ENCODE peak calls at places on chromosomes 12 and 14, in ten cellular contexts. H, Q, U, V, T, A, G, W, F and Y are unnamed samples.
A peak's percentile ranks its signal among the peaks of the same experiment; 100 is the strongest.

GRCh38 chr14:105026033-105026785 is 5.3 kb upstream of the CDCA4 start:
- DNase-seq in H (no peak), Q (no peak), U (no peak), V (no peak), T (no peak), A (no peak), G (no peak), W (no peak), F (no peak), Y (peak; percentile 70)

GRCh38 chr12:1747609-1748008 is 56.7 kb downstream of the ADIPOR2 start:
- DNase-seq in H (no peak), Q (no peak), U (no peak), V (no peak), T (no peak), A (no peak), G (no peak), W (no peak), F (no peak), Y (no peak)

GRCh38 chr14:94165744-94166143 is 8.4 kb upstream of the PPP4R4 start:
- DNase-seq in H (no peak), Q (no peak), U (no peak), V (no peak), T (no peak), A (no peak), G (no peak), W (no peak), F (no peak), Y (no peak)

GRCh38 chr12:27333311-27334009 is 824 bp downstream of the BMAL2 start:
- DNase-seq in H (peak; percentile 40), Q (no peak), U (peak; percentile 70), V (no peak), T (peak; percentile 89), A (no peak), G (peak; percentile 71), W (no peak), F (no peak), Y (no peak)

GRCh38 chr12:125540580-125541204 is 475.5 kb downstream of the AACS start:
- DNase-seq in H (no peak), Q (no peak), U (no peak), V (no peak), T (no peak), A (no peak), G (no peak), W (no peak), F (no peak), Y (no peak)

GRCh38 chr12:51777973-51778372 is 70.5 kb downstream of the FIGNL2 start:
- DNase-seq in H (no peak), Q (no peak), U (no peak), V (no peak), T (no peak), A (no peak), G (no peak), W (no peak), F (no peak), Y (no peak)

GRCh38 chr14:100443643-100444042 is 120.5 kb downstream of the SLC25A47 start:
- DNase-seq in H (no peak), Q (no peak), U (no peak), V (peak; percentile 29), T (no peak), A (no peak), G (no peak), W (no peak), F (no peak), Y (peak; percentile 41)

GRCh38 chr12:121776190-121777098 is 17.0 kb downstream of the RHOF start:
- DNase-seq in H (peak; percentile 89), Q (peak; percentile 72), U (peak; percentile 92), V (no peak), T (peak; percentile 98), A (no peak), G (peak; percentile 85), W (no peak), F (peak; percentile 94), Y (peak; percentile 44)

GRCh38 chr12:118098911-118099671 is 4.7 kb downstream of the VSIG10 start:
- DNase-seq in H (peak; percentile 59), Q (no peak), U (no peak), V (no peak), T (no peak), A (no peak), G (no peak), W (no peak), F (no peak), Y (no peak)

GRCh38 chr12:50213439-50213838 is 46.3 kb upstream of the CERS5 start:
- DNase-seq in H (no peak), Q (no peak), U (no peak), V (no peak), T (no peak), A (no peak), G (no peak), W (no peak), F (no peak), Y (no peak)

GRCh38 chr14:73961192-73961591 is 11.1 kb downstream of the COQ6 start:
- DNase-seq in H (no peak), Q (no peak), U (no peak), V (no peak), T (no peak), A (no peak), G (no peak), W (no peak), F (no peak), Y (no peak)

GRCh38 chr12:63845726-63846125 is 1.2 kb downstream of the SRGAP1 start:
- DNase-seq in H (peak; percentile 30), Q (no peak), U (no peak), V (no peak), T (no peak), A (no peak), G (no peak), W (peak; percentile 18), F (no peak), Y (peak; percentile 54)

GRCh38 chr14:88195676-88196075 is 127.4 kb downstream of the KCNK10 start:
- DNase-seq in H (no peak), Q (no peak), U (no peak), V (no peak), T (no peak), A (no peak), G (no peak), W (no peak), F (no peak), Y (no peak)

GRCh38 chr12:132827763-132828703 is 636 bp downstream of the GOLGA3 start:
- DNase-seq in H (peak; percentile 77), Q (no peak), U (no peak), V (no peak), T (peak; percentile 89), A (peak; percentile 25), G (peak; percentile 54), W (peak; percentile 48), F (no peak), Y (peak; percentile 84)

GRCh38 chr14:20376071-20376588 is 32.7 kb downstream of the PARP2 start:
- DNase-seq in H (peak; percentile 78), Q (no peak), U (no peak), V (no peak), T (no peak), A (no peak), G (peak; percentile 39), W (no peak), F (no peak), Y (no peak)

GRCh38 chr14:22671622-22672021 is 27.5 kb upstream of the OR6J1 start:
- DNase-seq in H (no peak), Q (no peak), U (no peak), V (no peak), T (no peak), A (no peak), G (no peak), W (no peak), F (no peak), Y (no peak)

GRCh38 chr12:46524778-46525177 is 152.2 kb upstream of the SLC38A2 start:
- DNase-seq in H (peak; percentile 75), Q (peak; percentile 54), U (peak; percentile 88), V (no peak), T (no peak), A (peak; percentile 49), G (no peak), W (no peak), F (no peak), Y (peak; percentile 92)

GRCh38 chr12:47905313-47905730 is 528 bp upstream of the VDR start:
- DNase-seq in H (peak; percentile 84), Q (peak; percentile 23), U (peak; percentile 74), V (no peak), T (peak; percentile 91), A (peak; percentile 74), G (peak; percentile 76), W (no peak), F (no peak), Y (no peak)

GRCh38 chr12:6927999-6928702 is 392 bp downstream of the ATN1 start:
- DNase-seq in H (no peak), Q (no peak), U (no peak), V (no peak), T (peak; percentile 84), A (no peak), G (peak; percentile 41), W (no peak), F (no peak), Y (no peak)
- TF ChIP-seq POLR2A in H (no peak), Q (no peak), U (no peak), V (no peak), T (no peak), A (no peak), G (no peak), W (no peak), F (no peak), Y (no peak)

GRCh38 chr14:75295491-75296338 is 17.1 kb downstream of the FOS start:
- DNase-seq in H (peak; percentile 89), Q (peak; percentile 84), U (peak; percentile 89), V (no peak), T (peak; percentile 93), A (peak; percentile 81), G (peak; percentile 82), W (no peak), F (peak; percentile 51), Y (peak; percentile 64)
- TF ChIP-seq POLR2A in H (peak; percentile 36), Q (peak; percentile 4), U (no peak), V (no peak), T (no peak), A (peak; percentile 14), G (peak; percentile 28), W (no peak), F (no peak), Y (no peak)

DNA sequence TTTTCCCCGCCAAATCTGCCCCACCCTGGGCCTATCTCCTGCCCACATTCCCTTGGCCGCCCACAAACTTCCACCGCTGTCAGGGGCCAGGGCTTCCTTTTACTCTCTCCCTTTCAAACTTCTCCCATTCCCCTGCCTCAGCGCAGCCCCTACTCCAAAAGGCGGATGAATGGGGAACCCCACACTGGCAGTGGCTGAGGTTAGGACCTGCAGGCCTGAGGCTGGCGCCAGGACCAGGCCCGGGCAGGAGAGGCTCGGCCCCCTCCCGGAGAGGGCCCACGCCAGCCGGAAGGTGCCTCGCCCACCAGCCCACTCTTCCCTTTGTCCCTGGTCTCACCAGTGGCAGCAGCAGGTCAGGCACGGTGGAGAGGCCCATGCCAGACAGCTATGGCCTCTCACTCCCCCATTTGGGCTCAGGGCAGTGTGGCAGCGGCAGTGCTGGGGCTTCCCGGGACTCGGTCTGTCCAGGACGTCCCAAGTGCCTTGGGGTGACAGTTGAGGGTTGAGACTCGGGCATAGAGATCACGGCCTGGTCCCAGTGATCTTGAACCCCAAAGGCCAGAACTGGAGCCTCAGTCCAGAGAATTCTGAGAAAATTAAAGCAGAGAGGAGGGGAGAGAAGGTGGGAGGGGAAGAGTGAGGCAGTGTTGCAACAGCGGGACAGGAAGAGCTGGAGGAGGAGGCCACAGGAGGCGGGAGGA is at the start of gene TNFRSF1A:
- DNase-seq in H (peak; percentile 82), Q (peak; percentile 55), U (peak; percentile 86), V (no peak), T (peak; percentile 87), A (peak; percentile 72), G (peak; percentile 78), W (no peak), F (no peak), Y (peak; percentile 85)
- TF ChIP-seq POLR2A in H (peak; percentile 80), Q (no peak), U (no peak), V (peak; percentile 77), T (no peak), A (no peak), G (peak; percentile 83), W (peak; percentile 55), F (no peak), Y (no peak)

GRCh38 chr14:102591372-102591943 is 991 bp upstream of the RCOR1 start:
- DNase-seq in H (peak; percentile 52), Q (peak; percentile 38), U (peak; percentile 67), V (peak; percentile 89), T (peak; percentile 90), A (peak; percentile 27), G (peak; percentile 47), W (no peak), F (no peak), Y (peak; percentile 29)
- TF ChIP-seq POLR2A in H (no peak), Q (no peak), U (no peak), V (no peak), T (no peak), A (no peak), G (no peak), W (no peak), F (no peak), Y (peak; percentile 75)